ENCODE peak calls at places on chromosomes 16 and 17, in seven cellular contexts. One of them, this sample, is unnamed.

GRCh38 chr16:273547-274421 is 2.0 kb downstream of the RGS11 start:
- DNase-seq in memory B cell: no peak
- DNase-seq in midbrain: no peak
- DNase-seq in stimulated activated CD8-positive, alpha-beta memory T cell treated with anti-CD3 and anti-CD28 coated beads, Interleukin-4, amount 100 ng/mL, for 24 hours: no peak
- DNase-seq in stimulated activated CD4-positive, alpha-beta T cell treated with anti-CD3 and anti-CD28 coated beads, Interleukin-12 subunit alpha, Interleukin-12 subunit beta, amount 100 ng/mL, for 48 hours: no peak
- DNase-seq in T-helper 17 cell: no peak
- DNase-seq in dorsolateral prefrontal cortex: no peak
- DNase-seq in this sample: no peak

GRCh38 chr16:84672276-84673202 is 24.2 kb downstream of the KLHL36 start:
- DNase-seq in memory B cell: peak
- DNase-seq in midbrain: peak
- DNase-seq in stimulated activated CD8-positive, alpha-beta memory T cell treated with anti-CD3 and anti-CD28 coated beads, Interleukin-4, amount 100 ng/mL, for 24 hours: peak
- DNase-seq in stimulated activated CD4-positive, alpha-beta T cell treated with anti-CD3 and anti-CD28 coated beads, Interleukin-12 subunit alpha, Interleukin-12 subunit beta, amount 100 ng/mL, for 48 hours: peak
- DNase-seq in T-helper 17 cell: peak
- DNase-seq in dorsolateral prefrontal cortex: peak
- DNase-seq in this sample: peak

GRCh38 chr16:2770781-2771111 is 6.3 kb downstream of the ELOB start:
- DNase-seq in memory B cell: no peak
- DNase-seq in midbrain: no peak
- DNase-seq in stimulated activated CD8-positive, alpha-beta memory T cell treated with anti-CD3 and anti-CD28 coated beads, Interleukin-4, amount 100 ng/mL, for 24 hours: no peak
- DNase-seq in stimulated activated CD4-positive, alpha-beta T cell treated with anti-CD3 and anti-CD28 coated beads, Interleukin-12 subunit alpha, Interleukin-12 subunit beta, amount 100 ng/mL, for 48 hours: no peak
- DNase-seq in T-helper 17 cell: no peak
- DNase-seq in dorsolateral prefrontal cortex: no peak
- DNase-seq in this sample: no peak

GRCh38 chr17:694239-694638 is 20.4 kb downstream of the VPS53 start:
- DNase-seq in memory B cell: no peak
- DNase-seq in midbrain: no peak
- DNase-seq in stimulated activated CD8-positive, alpha-beta memory T cell treated with anti-CD3 and anti-CD28 coated beads, Interleukin-4, amount 100 ng/mL, for 24 hours: no peak
- DNase-seq in stimulated activated CD4-positive, alpha-beta T cell treated with anti-CD3 and anti-CD28 coated beads, Interleukin-12 subunit alpha, Interleukin-12 subunit beta, amount 100 ng/mL, for 48 hours: no peak
- DNase-seq in T-helper 17 cell: no peak
- DNase-seq in dorsolateral prefrontal cortex: no peak
- DNase-seq in this sample: peak

GRCh38 chr17:36674278-36674650 is 72.9 kb downstream of the MRM1 start:
- DNase-seq in memory B cell: no peak
- DNase-seq in midbrain: no peak
- DNase-seq in stimulated activated CD8-positive, alpha-beta memory T cell treated with anti-CD3 and anti-CD28 coated beads, Interleukin-4, amount 100 ng/mL, for 24 hours: peak
- DNase-seq in stimulated activated CD4-positive, alpha-beta T cell treated with anti-CD3 and anti-CD28 coated beads, Interleukin-12 subunit alpha, Interleukin-12 subunit beta, amount 100 ng/mL, for 48 hours: no peak
- DNase-seq in T-helper 17 cell: no peak
- DNase-seq in dorsolateral prefrontal cortex: no peak
- DNase-seq in this sample: no peak

GRCh38 chr17:1304522-1304921 is 25.1 kb downstream of the TRARG1 start:
- DNase-seq in memory B cell: no peak
- DNase-seq in midbrain: no peak
- DNase-seq in stimulated activated CD8-positive, alpha-beta memory T cell treated with anti-CD3 and anti-CD28 coated beads, Interleukin-4, amount 100 ng/mL, for 24 hours: no peak
- DNase-seq in stimulated activated CD4-positive, alpha-beta T cell treated with anti-CD3 and anti-CD28 coated beads, Interleukin-12 subunit alpha, Interleukin-12 subunit beta, amount 100 ng/mL, for 48 hours: no peak
- DNase-seq in T-helper 17 cell: no peak
- DNase-seq in dorsolateral prefrontal cortex: no peak
- DNase-seq in this sample: no peak

GRCh38 chr16:84876873-84877606 is 57.3 kb downstream of the CRISPLD2 start:
- DNase-seq in memory B cell: no peak
- DNase-seq in midbrain: no peak
- DNase-seq in stimulated activated CD8-positive, alpha-beta memory T cell treated with anti-CD3 and anti-CD28 coated beads, Interleukin-4, amount 100 ng/mL, for 24 hours: no peak
- DNase-seq in stimulated activated CD4-positive, alpha-beta T cell treated with anti-CD3 and anti-CD28 coated beads, Interleukin-12 subunit alpha, Interleukin-12 subunit beta, amount 100 ng/mL, for 48 hours: no peak
- DNase-seq in T-helper 17 cell: no peak
- DNase-seq in dorsolateral prefrontal cortex: no peak
- DNase-seq in this sample: no peak

GRCh38 chr17:55089955-55090573 is 121.5 kb downstream of the STXBP4 start:
- DNase-seq in memory B cell: no peak
- DNase-seq in midbrain: no peak
- DNase-seq in stimulated activated CD8-positive, alpha-beta memory T cell treated with anti-CD3 and anti-CD28 coated beads, Interleukin-4, amount 100 ng/mL, for 24 hours: no peak
- DNase-seq in stimulated activated CD4-positive, alpha-beta T cell treated with anti-CD3 and anti-CD28 coated beads, Interleukin-12 subunit alpha, Interleukin-12 subunit beta, amount 100 ng/mL, for 48 hours: peak
- DNase-seq in T-helper 17 cell: peak
- DNase-seq in dorsolateral prefrontal cortex: no peak
- DNase-seq in this sample: no peak

GRCh38 chr17:64635647-64636305 is 26.3 kb downstream of the SMURF2 start:
- DNase-seq in memory B cell: no peak
- DNase-seq in midbrain: no peak
- DNase-seq in stimulated activated CD8-positive, alpha-beta memory T cell treated with anti-CD3 and anti-CD28 coated beads, Interleukin-4, amount 100 ng/mL, for 24 hours: no peak
- DNase-seq in stimulated activated CD4-positive, alpha-beta T cell treated with anti-CD3 and anti-CD28 coated beads, Interleukin-12 subunit alpha, Interleukin-12 subunit beta, amount 100 ng/mL, for 48 hours: no peak
- DNase-seq in T-helper 17 cell: no peak
- DNase-seq in dorsolateral prefrontal cortex: no peak
- DNase-seq in this sample: peak

GRCh38 chr16:2143874-2144485 is 4.4 kb upstream of the RAB26 start:
- DNase-seq in memory B cell: no peak
- DNase-seq in midbrain: no peak
- DNase-seq in stimulated activated CD8-positive, alpha-beta memory T cell treated with anti-CD3 and anti-CD28 coated beads, Interleukin-4, amount 100 ng/mL, for 24 hours: no peak
- DNase-seq in stimulated activated CD4-positive, alpha-beta T cell treated with anti-CD3 and anti-CD28 coated beads, Interleukin-12 subunit alpha, Interleukin-12 subunit beta, amount 100 ng/mL, for 48 hours: no peak
- DNase-seq in T-helper 17 cell: no peak
- DNase-seq in dorsolateral prefrontal cortex: no peak
- DNase-seq in this sample: no peak

GRCh38 chr17:78973196-78973595 is 6.5 kb downstream of the LGALS3BP start:
- DNase-seq in memory B cell: no peak
- DNase-seq in midbrain: no peak
- DNase-seq in stimulated activated CD8-positive, alpha-beta memory T cell treated with anti-CD3 and anti-CD28 coated beads, Interleukin-4, amount 100 ng/mL, for 24 hours: no peak
- DNase-seq in stimulated activated CD4-positive, alpha-beta T cell treated with anti-CD3 and anti-CD28 coated beads, Interleukin-12 subunit alpha, Interleukin-12 subunit beta, amount 100 ng/mL, for 48 hours: no peak
- DNase-seq in T-helper 17 cell: no peak
- DNase-seq in dorsolateral prefrontal cortex: no peak
- DNase-seq in this sample: peak

GRCh38 chr17:74738051-74738996 is 1.3 kb downstream of the RAB37 start:
- DNase-seq in memory B cell: peak
- DNase-seq in midbrain: no peak
- DNase-seq in stimulated activated CD8-positive, alpha-beta memory T cell treated with anti-CD3 and anti-CD28 coated beads, Interleukin-4, amount 100 ng/mL, for 24 hours: peak
- DNase-seq in stimulated activated CD4-positive, alpha-beta T cell treated with anti-CD3 and anti-CD28 coated beads, Interleukin-12 subunit alpha, Interleukin-12 subunit beta, amount 100 ng/mL, for 48 hours: no peak
- DNase-seq in T-helper 17 cell: peak
- DNase-seq in dorsolateral prefrontal cortex: no peak
- DNase-seq in this sample: peak

GRCh38 chr16:27174007-27174406 is 29.3 kb upstream of the KDM8 start:
- DNase-seq in memory B cell: no peak
- DNase-seq in midbrain: no peak
- DNase-seq in stimulated activated CD8-positive, alpha-beta memory T cell treated with anti-CD3 and anti-CD28 coated beads, Interleukin-4, amount 100 ng/mL, for 24 hours: peak
- DNase-seq in stimulated activated CD4-positive, alpha-beta T cell treated with anti-CD3 and anti-CD28 coated beads, Interleukin-12 subunit alpha, Interleukin-12 subunit beta, amount 100 ng/mL, for 48 hours: peak
- DNase-seq in T-helper 17 cell: peak
- DNase-seq in dorsolateral prefrontal cortex: no peak
- DNase-seq in this sample: no peak

GRCh38 chr16:57300387-57301125 is 16.1 kb upstream of the PLLP start:
- DNase-seq in memory B cell: peak
- DNase-seq in midbrain: peak
- DNase-seq in stimulated activated CD8-positive, alpha-beta memory T cell treated with anti-CD3 and anti-CD28 coated beads, Interleukin-4, amount 100 ng/mL, for 24 hours: peak
- DNase-seq in stimulated activated CD4-positive, alpha-beta T cell treated with anti-CD3 and anti-CD28 coated beads, Interleukin-12 subunit alpha, Interleukin-12 subunit beta, amount 100 ng/mL, for 48 hours: peak
- DNase-seq in T-helper 17 cell: peak
- DNase-seq in dorsolateral prefrontal cortex: peak
- DNase-seq in this sample: peak

GRCh38 chr17:42438600-42439567 is 15.8 kb upstream of the CAVIN1 start:
- DNase-seq in memory B cell: peak
- DNase-seq in midbrain: no peak
- DNase-seq in stimulated activated CD8-positive, alpha-beta memory T cell treated with anti-CD3 and anti-CD28 coated beads, Interleukin-4, amount 100 ng/mL, for 24 hours: no peak
- DNase-seq in stimulated activated CD4-positive, alpha-beta T cell treated with anti-CD3 and anti-CD28 coated beads, Interleukin-12 subunit alpha, Interleukin-12 subunit beta, amount 100 ng/mL, for 48 hours: no peak
- DNase-seq in T-helper 17 cell: no peak
- DNase-seq in dorsolateral prefrontal cortex: no peak
- DNase-seq in this sample: no peak

GRCh38 chr17:57033296-57033695 is 51.8 kb upstream of the AKAP1 start:
- DNase-seq in memory B cell: no peak
- DNase-seq in midbrain: no peak
- DNase-seq in stimulated activated CD8-positive, alpha-beta memory T cell treated with anti-CD3 and anti-CD28 coated beads, Interleukin-4, amount 100 ng/mL, for 24 hours: no peak
- DNase-seq in stimulated activated CD4-positive, alpha-beta T cell treated with anti-CD3 and anti-CD28 coated beads, Interleukin-12 subunit alpha, Interleukin-12 subunit beta, amount 100 ng/mL, for 48 hours: no peak
- DNase-seq in T-helper 17 cell: no peak
- DNase-seq in dorsolateral prefrontal cortex: no peak
- DNase-seq in this sample: no peak

GRCh38 chr16:19284207-19284606 is 1.3 kb upstream of the CLEC19A start:
- DNase-seq in memory B cell: no peak
- DNase-seq in midbrain: peak
- DNase-seq in stimulated activated CD8-positive, alpha-beta memory T cell treated with anti-CD3 and anti-CD28 coated beads, Interleukin-4, amount 100 ng/mL, for 24 hours: no peak
- DNase-seq in stimulated activated CD4-positive, alpha-beta T cell treated with anti-CD3 and anti-CD28 coated beads, Interleukin-12 subunit alpha, Interleukin-12 subunit beta, amount 100 ng/mL, for 48 hours: no peak
- DNase-seq in T-helper 17 cell: no peak
- DNase-seq in dorsolateral prefrontal cortex: peak
- DNase-seq in this sample: no peak

GRCh38 chr17:6796017-6796886 is 20.2 kb downstream of the FBXO39 start:
- DNase-seq in memory B cell: no peak
- DNase-seq in midbrain: no peak
- DNase-seq in stimulated activated CD8-positive, alpha-beta memory T cell treated with anti-CD3 and anti-CD28 coated beads, Interleukin-4, amount 100 ng/mL, for 24 hours: no peak
- DNase-seq in stimulated activated CD4-positive, alpha-beta T cell treated with anti-CD3 and anti-CD28 coated beads, Interleukin-12 subunit alpha, Interleukin-12 subunit beta, amount 100 ng/mL, for 48 hours: no peak
- DNase-seq in T-helper 17 cell: no peak
- DNase-seq in dorsolateral prefrontal cortex: no peak
- DNase-seq in this sample: no peak

GRCh38 chr17:74126959-74127358 is 76.5 kb upstream of the RPL38 start:
- DNase-seq in memory B cell: no peak
- DNase-seq in midbrain: no peak
- DNase-seq in stimulated activated CD8-positive, alpha-beta memory T cell treated with anti-CD3 and anti-CD28 coated beads, Interleukin-4, amount 100 ng/mL, for 24 hours: no peak
- DNase-seq in stimulated activated CD4-positive, alpha-beta T cell treated with anti-CD3 and anti-CD28 coated beads, Interleukin-12 subunit alpha, Interleukin-12 subunit beta, amount 100 ng/mL, for 48 hours: no peak
- DNase-seq in T-helper 17 cell: no peak
- DNase-seq in dorsolateral prefrontal cortex: no peak
- DNase-seq in this sample: no peak

GRCh38 chr17:9937164-9937835 is 32.2 kb upstream of the RCVRN start:
- DNase-seq in memory B cell: no peak
- DNase-seq in midbrain: peak
- DNase-seq in stimulated activated CD8-positive, alpha-beta memory T cell treated with anti-CD3 and anti-CD28 coated beads, Interleukin-4, amount 100 ng/mL, for 24 hours: no peak
- DNase-seq in stimulated activated CD4-positive, alpha-beta T cell treated with anti-CD3 and anti-CD28 coated beads, Interleukin-12 subunit alpha, Interleukin-12 subunit beta, amount 100 ng/mL, for 48 hours: no peak
- DNase-seq in T-helper 17 cell: no peak
- DNase-seq in dorsolateral prefrontal cortex: peak
- DNase-seq in this sample: no peak

GRCh38 chr17:42441717-42442565 is 16.7 kb upstream of the ATP6V0A1 start:
- DNase-seq in memory B cell: no peak
- DNase-seq in midbrain: no peak
- DNase-seq in stimulated activated CD8-positive, alpha-beta memory T cell treated with anti-CD3 and anti-CD28 coated beads, Interleukin-4, amount 100 ng/mL, for 24 hours: no peak
- DNase-seq in stimulated activated CD4-positive, alpha-beta T cell treated with anti-CD3 and anti-CD28 coated beads, Interleukin-12 subunit alpha, Interleukin-12 subunit beta, amount 100 ng/mL, for 48 hours: no peak
- DNase-seq in T-helper 17 cell: no peak
- DNase-seq in dorsolateral prefrontal cortex: no peak
- DNase-seq in this sample: no peak

GRCh38 chr17:7651959-7652658 is 1.4 kb downstream of the ATP1B2 start:
- DNase-seq in memory B cell: no peak
- DNase-seq in midbrain: no peak
- DNase-seq in stimulated activated CD8-positive, alpha-beta memory T cell treated with anti-CD3 and anti-CD28 coated beads, Interleukin-4, amount 100 ng/mL, for 24 hours: no peak
- DNase-seq in stimulated activated CD4-positive, alpha-beta T cell treated with anti-CD3 and anti-CD28 coated beads, Interleukin-12 subunit alpha, Interleukin-12 subunit beta, amount 100 ng/mL, for 48 hours: no peak
- DNase-seq in T-helper 17 cell: no peak
- DNase-seq in dorsolateral prefrontal cortex: no peak
- DNase-seq in this sample: no peak

GRCh38 chr17:68356520-68356919 is 65.2 kb downstream of the ARSG start:
- DNase-seq in memory B cell: no peak
- DNase-seq in midbrain: no peak
- DNase-seq in stimulated activated CD8-positive, alpha-beta memory T cell treated with anti-CD3 and anti-CD28 coated beads, Interleukin-4, amount 100 ng/mL, for 24 hours: peak
- DNase-seq in stimulated activated CD4-positive, alpha-beta T cell treated with anti-CD3 and anti-CD28 coated beads, Interleukin-12 subunit alpha, Interleukin-12 subunit beta, amount 100 ng/mL, for 48 hours: peak
- DNase-seq in T-helper 17 cell: peak
- DNase-seq in dorsolateral prefrontal cortex: no peak
- DNase-seq in this sample: no peak

GRCh38 chr16:81516478-81517149 is 72.0 kb downstream of the CMIP start:
- DNase-seq in memory B cell: no peak
- DNase-seq in midbrain: no peak
- DNase-seq in stimulated activated CD8-positive, alpha-beta memory T cell treated with anti-CD3 and anti-CD28 coated beads, Interleukin-4, amount 100 ng/mL, for 24 hours: no peak
- DNase-seq in stimulated activated CD4-positive, alpha-beta T cell treated with anti-CD3 and anti-CD28 coated beads, Interleukin-12 subunit alpha, Interleukin-12 subunit beta, amount 100 ng/mL, for 48 hours: no peak
- DNase-seq in T-helper 17 cell: no peak
- DNase-seq in dorsolateral prefrontal cortex: no peak
- DNase-seq in this sample: no peak

GRCh38 chr17:49738456-49739163 is 25.3 kb downstream of the FAM117A start:
- DNase-seq in memory B cell: no peak
- DNase-seq in midbrain: no peak
- DNase-seq in stimulated activated CD8-positive, alpha-beta memory T cell treated with anti-CD3 and anti-CD28 coated beads, Interleukin-4, amount 100 ng/mL, for 24 hours: no peak
- DNase-seq in stimulated activated CD4-positive, alpha-beta T cell treated with anti-CD3 and anti-CD28 coated beads, Interleukin-12 subunit alpha, Interleukin-12 subunit beta, amount 100 ng/mL, for 48 hours: no peak
- DNase-seq in T-helper 17 cell: no peak
- DNase-seq in dorsolateral prefrontal cortex: no peak
- DNase-seq in this sample: no peak

GRCh38 chr17:45262516-45263476 is 902 bp upstream of the SPATA32 start:
- DNase-seq in memory B cell: no peak
- DNase-seq in midbrain: no peak
- DNase-seq in stimulated activated CD8-positive, alpha-beta memory T cell treated with anti-CD3 and anti-CD28 coated beads, Interleukin-4, amount 100 ng/mL, for 24 hours: no peak
- DNase-seq in stimulated activated CD4-positive, alpha-beta T cell treated with anti-CD3 and anti-CD28 coated beads, Interleukin-12 subunit alpha, Interleukin-12 subunit beta, amount 100 ng/mL, for 48 hours: no peak
- DNase-seq in T-helper 17 cell: no peak
- DNase-seq in dorsolateral prefrontal cortex: no peak
- DNase-seq in this sample: no peak

GRCh38 chr17:67629963-67630320 is 87.8 kb upstream of the NOL11 start:
- DNase-seq in memory B cell: no peak
- DNase-seq in midbrain: peak
- DNase-seq in stimulated activated CD8-positive, alpha-beta memory T cell treated with anti-CD3 and anti-CD28 coated beads, Interleukin-4, amount 100 ng/mL, for 24 hours: no peak
- DNase-seq in stimulated activated CD4-positive, alpha-beta T cell treated with anti-CD3 and anti-CD28 coated beads, Interleukin-12 subunit alpha, Interleukin-12 subunit beta, amount 100 ng/mL, for 48 hours: no peak
- DNase-seq in T-helper 17 cell: no peak
- DNase-seq in dorsolateral prefrontal cortex: no peak
- DNase-seq in this sample: no peak

GRCh38 chr16:57019746-57020145 is 30.4 kb downstream of the NLRC5 start:
- DNase-seq in memory B cell: no peak
- DNase-seq in midbrain: no peak
- DNase-seq in stimulated activated CD8-positive, alpha-beta memory T cell treated with anti-CD3 and anti-CD28 coated beads, Interleukin-4, amount 100 ng/mL, for 24 hours: no peak
- DNase-seq in stimulated activated CD4-positive, alpha-beta T cell treated with anti-CD3 and anti-CD28 coated beads, Interleukin-12 subunit alpha, Interleukin-12 subunit beta, amount 100 ng/mL, for 48 hours: no peak
- DNase-seq in T-helper 17 cell: no peak
- DNase-seq in dorsolateral prefrontal cortex: no peak
- DNase-seq in this sample: no peak

GRCh38 chr17:73646409-73647305 is 2.4 kb upstream of the SDK2 start:
- DNase-seq in memory B cell: no peak
- DNase-seq in midbrain: no peak
- DNase-seq in stimulated activated CD8-positive, alpha-beta memory T cell treated with anti-CD3 and anti-CD28 coated beads, Interleukin-4, amount 100 ng/mL, for 24 hours: no peak
- DNase-seq in stimulated activated CD4-positive, alpha-beta T cell treated with anti-CD3 and anti-CD28 coated beads, Interleukin-12 subunit alpha, Interleukin-12 subunit beta, amount 100 ng/mL, for 48 hours: no peak
- DNase-seq in T-helper 17 cell: no peak
- DNase-seq in dorsolateral prefrontal cortex: peak
- DNase-seq in this sample: no peak

GRCh38 chr16:65547799-65548446 is 426.1 kb upstream of the CDH11 start:
- DNase-seq in memory B cell: no peak
- DNase-seq in midbrain: no peak
- DNase-seq in stimulated activated CD8-positive, alpha-beta memory T cell treated with anti-CD3 and anti-CD28 coated beads, Interleukin-4, amount 100 ng/mL, for 24 hours: no peak
- DNase-seq in stimulated activated CD4-positive, alpha-beta T cell treated with anti-CD3 and anti-CD28 coated beads, Interleukin-12 subunit alpha, Interleukin-12 subunit beta, amount 100 ng/mL, for 48 hours: no peak
- DNase-seq in T-helper 17 cell: no peak
- DNase-seq in dorsolateral prefrontal cortex: no peak
- DNase-seq in this sample: peak

GRCh38 chr17:57067781-57068180 is 17.3 kb upstream of the AKAP1 start:
- DNase-seq in memory B cell: no peak
- DNase-seq in midbrain: no peak
- DNase-seq in stimulated activated CD8-positive, alpha-beta memory T cell treated with anti-CD3 and anti-CD28 coated beads, Interleukin-4, amount 100 ng/mL, for 24 hours: no peak
- DNase-seq in stimulated activated CD4-positive, alpha-beta T cell treated with anti-CD3 and anti-CD28 coated beads, Interleukin-12 subunit alpha, Interleukin-12 subunit beta, amount 100 ng/mL, for 48 hours: no peak
- DNase-seq in T-helper 17 cell: no peak
- DNase-seq in dorsolateral prefrontal cortex: no peak
- DNase-seq in this sample: no peak